ENCODE peak calls at places on chromosomes 13 and 19, in six cellular contexts. B is PC-9, L is GM12864, M is left ventricle myocardium inferior, W is tibial artery, Y is tibial nerve. E is an unnamed sample.
A peak's percentile ranks its signal among the peaks of the same experiment; 100 is the strongest.

GRCh38 chr13:97435297-97435682 is 1.3 kb downstream of the RAP2A start:
- DNase-seq in L (no peak), W (no peak), B (no peak), Y (no peak), M (no peak), E (no peak)

GRCh38 chr19:33465834-33466233 is 55.8 kb downstream of the PEPD start:
- DNase-seq in Y (no peak), W (no peak), L (no peak), M (no peak), B (no peak), E (no peak)

GRCh38 chr13:99356216-99357089 is 49.3 kb upstream of the GPR183 start:
- DNase-seq in W (no peak), L (no peak), M (no peak), B (no peak), Y (no peak), E (peak; percentile 89)

GRCh38 chr13:44141213-44141724 is 232.4 kb upstream of the SERP2 start:
- DNase-seq in W (no peak), L (no peak), M (no peak), Y (no peak), B (peak; percentile 25), E (peak; percentile 21)

GRCh38 chr13:34555988-34556387 is 386.1 kb upstream of the NBEA start:
- DNase-seq in Y (no peak), L (no peak), B (no peak), W (no peak), M (no peak), E (no peak)

GRCh38 chr13:91817250-91817649 is 418.8 kb downstream of the GPC5 start:
- DNase-seq in W (no peak), L (no peak), Y (no peak), B (no peak), M (no peak), E (no peak)

GRCh38 chr13:42110410-42111155 is 62.1 kb downstream of the DGKH start:
- DNase-seq in M (no peak), B (no peak), L (peak; percentile 43), Y (no peak), W (no peak), E (peak; percentile 78)

GRCh38 chr13:49086711-49087110 is 111.0 kb downstream of the FNDC3A start:
- DNase-seq in L (no peak), M (no peak), B (no peak), W (no peak), Y (no peak), E (no peak)

GRCh38 chr13:20495087-20496023 is 30.3 kb downstream of the CRYL1 start:
- DNase-seq in M (no peak), W (no peak), L (peak; percentile 49), B (peak; percentile 41), Y (peak; percentile 63), E (peak; percentile 79)

GRCh38 chr13:99218969-99219368 is 18.3 kb downstream of the UBAC2 start:
- DNase-seq in Y (no peak), L (no peak), M (no peak), B (no peak), W (no peak), E (peak; percentile 54)

GRCh38 chr19:21147540-21147939 is 5.7 kb downstream of the ZNF431 start:
- DNase-seq in W (no peak), Y (no peak), M (no peak), B (no peak), L (no peak), E (no peak)

GRCh38 chr19:34786236-34786635 is 13.2 kb upstream of the ZNF599 start:
- DNase-seq in M (no peak), Y (no peak), B (no peak), W (no peak), L (no peak), E (no peak)

GRCh38 chr13:84037937-84038464 is 155.7 kb upstream of the SLITRK1 start:
- DNase-seq in M (no peak), W (no peak), L (no peak), Y (no peak), B (no peak), E (no peak)

GRCh38 chr19:1591421-1592022 is 1.1 kb downstream of the MBD3 start:
- DNase-seq in Y (no peak), L (no peak), B (no peak), M (no peak), W (no peak), E (no peak)

GRCh38 chr19:46081928-46082727 is 41.3 kb upstream of the IGFL4 start:
- DNase-seq in B (peak; percentile 36), M (no peak), W (no peak), L (no peak), Y (no peak), E (peak; percentile 40)

GRCh38 chr13:112254061-112254818 is 121.9 kb upstream of the SPACA7 start:
- DNase-seq in L (no peak), B (no peak), W (no peak), M (no peak), Y (no peak), E (no peak)

GRCh38 chr19:27774337-27774736 is 1438.6 kb downstream of the UQCRFS1 start:
- DNase-seq in B (no peak), W (no peak), L (no peak), M (no peak), Y (no peak), E (no peak)

GRCh38 chr19:44608391-44608821 is 5.0 kb upstream of the IGSF23 start:
- DNase-seq in M (no peak), Y (no peak), L (no peak), W (no peak), B (no peak), E (no peak)

GRCh38 chr19:33477781-33478180 is 43.8 kb downstream of the PEPD start:
- DNase-seq in L (no peak), B (no peak), W (peak; percentile 5), Y (no peak), M (no peak), E (no peak)

GRCh38 chr13:30408319-30409101 is 13.8 kb upstream of the UBE2L5 start:
- DNase-seq in Y (peak; percentile 93), B (peak; percentile 79), W (peak; percentile 98), L (peak; percentile 74), M (peak; percentile 95), E (peak; percentile 92)

GRCh38 chr13:89518289-89519077 is 1829.0 kb upstream of the MIR17HG start:
- DNase-seq in M (no peak), W (no peak), Y (no peak), L (no peak), B (no peak), E (no peak)

GRCh38 chr19:6273701-6274601 is 5.8 kb downstream of the MLLT1 start:
- DNase-seq in L (no peak), B (no peak), W (peak; percentile 98), Y (peak; percentile 75), M (peak; percentile 84), E (no peak)

GRCh38 chr13:46751811-46752635 is 44.9 kb downstream of the ESD start:
- DNase-seq in Y (no peak), B (no peak), L (peak; percentile 26), W (no peak), M (no peak), E (peak; percentile 43)

GRCh38 chr19:46974181-46974580 is 45.5 kb upstream of the NPAS1 start:
- DNase-seq in W (no peak), Y (no peak), L (no peak), M (no peak), B (no peak), E (no peak)

GRCh38 chr19:17091758-17092333 is 16.3 kb downstream of the MYO9B start:
- DNase-seq in M (peak; percentile 57), W (peak; percentile 81), L (no peak), Y (no peak), B (no peak), E (no peak)

GRCh38 chr13:95505265-95505664 is 47.3 kb upstream of the CLDN10 start:
- DNase-seq in M (no peak), B (no peak), W (no peak), Y (no peak), L (no peak), E (no peak)

GRCh38 chr13:95509521-95510315 is 42.8 kb upstream of the CLDN10 start:
- DNase-seq in B (no peak), M (no peak), L (no peak), W (no peak), Y (no peak), E (no peak)

GRCh38 chr13:95503662-95504061 is 48.9 kb upstream of the CLDN10 start:
- DNase-seq in W (no peak), M (no peak), L (no peak), B (no peak), Y (no peak), E (peak; percentile 24)

GRCh38 chr13:95502216-95502615 is 50.3 kb upstream of the CLDN10 start:
- DNase-seq in W (no peak), M (no peak), Y (no peak), B (no peak), L (no peak), E (no peak)

DNA sequence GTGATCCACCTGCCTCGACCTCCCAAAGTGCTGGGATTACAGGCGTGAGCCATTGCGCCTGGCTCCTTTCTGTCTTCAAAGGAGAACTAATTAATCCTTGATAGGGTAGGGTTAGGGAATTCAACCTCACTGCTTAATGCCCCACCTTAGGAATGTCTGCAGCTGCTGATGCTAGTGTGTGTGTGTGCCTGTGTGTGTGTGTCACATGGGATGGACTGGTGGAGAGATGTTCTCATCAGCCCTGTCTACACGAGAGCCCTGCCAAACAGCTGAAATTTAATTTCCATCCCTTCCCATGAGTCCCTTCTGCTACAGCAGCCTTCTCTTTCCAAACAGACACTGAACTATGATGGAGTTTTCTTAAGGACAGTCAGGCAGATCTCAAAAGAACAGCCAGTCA is 46.5 kb upstream of the CLDN10 start:
- DNase-seq in Y (no peak), L (no peak), B (no peak), M (no peak), W (no peak), E (no peak)
- H3K4me3 ChIP-seq in Y (no peak overlapping the region), L (no peak overlapping the region), B (no peak overlapping the region), M (no peak overlapping the region), W (no peak overlapping the region), E (no peak overlapping the region)

DNA sequence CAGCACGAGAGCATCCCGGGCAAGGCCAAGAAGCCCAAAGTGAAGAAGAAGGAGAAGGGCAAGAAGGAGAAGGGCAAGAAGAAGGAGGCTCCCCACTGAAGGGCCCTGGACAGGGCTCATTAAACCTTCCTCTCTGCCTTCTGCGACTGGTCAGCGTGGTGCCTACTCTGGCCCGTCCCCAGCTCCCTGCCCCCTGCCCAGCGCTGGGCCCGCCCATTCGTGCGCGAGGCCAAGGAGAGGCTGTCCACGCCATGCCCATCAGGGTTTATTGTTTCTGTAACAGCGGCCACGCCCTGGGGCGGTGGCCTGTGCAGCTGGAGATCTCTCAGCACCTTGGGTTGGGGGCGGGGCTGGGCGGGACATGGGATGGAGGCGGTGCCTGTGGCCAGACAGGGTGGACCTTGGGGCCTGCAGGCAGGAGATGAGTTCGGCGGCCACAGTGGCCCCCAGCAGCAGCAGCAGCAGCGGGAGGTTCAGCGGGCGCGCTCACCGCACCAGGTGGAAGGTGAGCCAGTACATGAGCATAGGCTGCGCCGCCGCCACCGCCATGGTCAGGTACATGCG is 897 bp downstream of the C19orf33 start:
- DNase-seq in M (peak; percentile 55), W (no peak), B (peak; percentile 98), L (no peak), Y (peak; percentile 51), E (no peak)
- H3K4me3 ChIP-seq in M (peak overlapping the region; percentile 51), W (no peak overlapping the region), B (peak overlapping the region; percentile 72), L (no peak overlapping the region), Y (no peak overlapping the region), E (no peak overlapping the region)

GRCh38 chr19:29819300-29819699 is 7.5 kb downstream of the CCNE1 start:
- DNase-seq in M (no peak), L (no peak), W (no peak), Y (no peak), B (no peak), E (no peak)
- H3K4me3 ChIP-seq in M (no peak overlapping the region), L (no peak overlapping the region), W (no peak overlapping the region), Y (no peak overlapping the region), B (no peak overlapping the region), E (no peak overlapping the region)

GRCh38 chr19:7856679-7857663 is 17.2 kb downstream of the PRR36 start:
- DNase-seq in W (no peak), B (no peak), M (no peak), Y (no peak), L (no peak), E (no peak)
- H3K4me3 ChIP-seq in W (no peak overlapping the region), B (no peak overlapping the region), M (no peak overlapping the region), Y (no peak overlapping the region), L (no peak overlapping the region), E (no peak overlapping the region)

E was measured in GM12865.